ENCODE peak calls at places on chromosomes 4 and X, in nine cellular contexts. Q is activated T-helper 1 cell treated with anti-CD3 and anti-CD28 coated beads, Interleukin-2, amount 50 U/mL, for 16 hours; M is stimulated activated naive B cell treated with anti-CD40 and anti-IgM and Interleukin-4, amounts not matched to agents 10 μg/mL and 1 μg/mL and 100 μg/mL, for 72 hours; O is cardiac fibroblast; N is GM19239; Z is G401; W is upper lobe of right lung; V is stimulated activated CD4-positive, alpha-beta T cell treated with anti-CD3 and anti-CD28 coated beads, Interleukin-1b, Interleukin-23, amount 100 ng/mL, for 24 hours; Y is islet precursor cell. G is an unnamed sample.

GRCh38 chr4:45636175-45636574 is 487.7 kb downstream of the GABRG1 start:
- DNase-seq in O (no peak), Z (no peak), N (no peak), W (no peak), Q (no peak), V (no peak), Y (no peak), M (no peak), G (no peak)

GRCh38 chrX:132622130-132622529 is 133.3 kb upstream of the MBNL3 start:
- DNase-seq in V (peak), M (peak), N (no peak), Q (no peak), Z (no peak), W (no peak), O (peak), Y (peak), G (no peak)

GRCh38 chrX:15600745-15601144 is at the start of gene ACE2:
- DNase-seq in V (no peak), Q (no peak), N (no peak), Y (no peak), Z (no peak), M (no peak), W (no peak), O (no peak), G (no peak)

GRCh38 chr4:67765928-67766327 is 11.7 kb upstream of the GNRHR start:
- DNase-seq in O (no peak), Y (no peak), W (no peak), M (no peak), V (no peak), Z (no peak), Q (no peak), N (no peak), G (no peak)

GRCh38 chr4:80029364-80029763 is 43.7 kb downstream of the ANTXR2 start:
- DNase-seq in N (no peak), M (no peak), W (no peak), Y (no peak), Q (no peak), O (no peak), Z (no peak), V (no peak), G (no peak)

GRCh38 chrX:123648028-123648810 is 84.6 kb downstream of the THOC2 start:
- DNase-seq in Q (no peak), N (no peak), Z (no peak), Y (peak), V (no peak), O (peak), W (peak), M (peak), G (no peak)

GRCh38 chr4:148116264-148116663 is 325.9 kb downstream of the NR3C2 start:
- DNase-seq in O (peak), Q (no peak), Y (no peak), N (no peak), W (no peak), M (no peak), V (no peak), Z (peak), G (no peak)

GRCh38 chr4:186660403-186660802 is 63.3 kb downstream of the FAT1 start:
- DNase-seq in V (no peak), Y (no peak), Z (no peak), O (no peak), M (no peak), Q (no peak), W (no peak), N (no peak), G (no peak)

GRCh38 chr4:180664766-180665368 is 1578.3 kb upstream of the TENM3 start:
- DNase-seq in Z (peak), Q (no peak), N (peak), O (peak), M (peak), V (peak), W (no peak), Y (peak), G (no peak)

GRCh38 chr4:103046416-103047290 is 27.1 kb upstream of the SLC9B1 start:
- DNase-seq in W (no peak), N (peak), Y (peak), Z (peak), O (peak), M (peak), Q (no peak), V (no peak), G (no peak)

GRCh38 chr4:112118742-112119357 is 26.4 kb upstream of the FAM241A start:
- DNase-seq in Q (no peak), Y (no peak), W (no peak), O (no peak), N (no peak), M (no peak), Z (no peak), V (no peak), G (no peak)

GRCh38 chr4:184384056-184384809 is 90.1 kb downstream of the IRF2 start:
- DNase-seq in M (peak), Z (peak), O (peak), N (peak), W (no peak), V (no peak), Y (no peak), Q (no peak), G (no peak)

GRCh38 chrX:121802881-121803412 is 755.5 kb downstream of the GLUD2 start:
- DNase-seq in N (no peak), Y (no peak), O (no peak), Q (no peak), W (no peak), Z (no peak), V (no peak), M (no peak), G (no peak)

GRCh38 chrX:97743014-97743413 is 859.3 kb downstream of the RPA4 start:
- DNase-seq in Q (no peak), V (no peak), W (no peak), N (no peak), O (no peak), M (no peak), Z (no peak), Y (no peak), G (no peak)

GRCh38 chr4:76607266-76607799 is 172.3 kb downstream of the SHROOM3 start:
- DNase-seq in M (peak), V (no peak), N (peak), Z (no peak), O (peak), Q (no peak), Y (no peak), W (no peak), G (no peak)

GRCh38 chrX:48957477-48957826 is at the start of gene OTUD5:
- DNase-seq in Z (peak), W (peak), Q (peak), N (peak), O (no peak), V (peak), M (peak), Y (no peak), G (no peak)

GRCh38 chr4:173212379-173212778 is 43.8 kb downstream of the GALNT7 start:
- DNase-seq in Z (no peak), O (no peak), V (no peak), Y (no peak), W (no peak), Q (no peak), N (no peak), M (no peak), G (no peak)

G was measured in cortex of kidney.